ENCODE peak calls at places on chromosomes 13 and 19, in four cellular contexts. One of them, this sample, is unnamed.

GRCh38 chr13:37954191-37954590 is 84.6 kb upstream of the TRPC4 start:
- DNase-seq in IMR-90: no peak
- DNase-seq in fibroblast of the aortic adventitia: no peak
- DNase-seq in mucosa of descending colon: no peak
- DNase-seq in this sample: no peak

GRCh38 chr19:38229585-38230073 is 5.6 kb upstream of the DPF1 start:
- DNase-seq in IMR-90: peak; percentile 91
- DNase-seq in fibroblast of the aortic adventitia: peak; percentile 79
- DNase-seq in mucosa of descending colon: peak; percentile 55
- DNase-seq in this sample: peak; percentile 90

GRCh38 chr13:79829880-79830279 is 348.9 kb downstream of the NDFIP2 start:
- DNase-seq in IMR-90: no peak
- DNase-seq in fibroblast of the aortic adventitia: no peak
- DNase-seq in mucosa of descending colon: no peak
- DNase-seq in this sample: no peak

GRCh38 chr19:16824658-16825311 is 4.4 kb upstream of the SIN3B start:
- DNase-seq in IMR-90: peak; percentile 51
- DNase-seq in fibroblast of the aortic adventitia: peak; percentile 35
- DNase-seq in mucosa of descending colon: no peak
- DNase-seq in this sample: peak; percentile 49

GRCh38 chr13:44747179-44747578 is 171.0 kb upstream of the TSC22D1 start:
- DNase-seq in IMR-90: no peak
- DNase-seq in fibroblast of the aortic adventitia: no peak
- DNase-seq in mucosa of descending colon: no peak
- DNase-seq in this sample: no peak

GRCh38 chr13:48072787-48073186 is 22.1 kb downstream of the MED4 start:
- DNase-seq in IMR-90: no peak
- DNase-seq in fibroblast of the aortic adventitia: no peak
- DNase-seq in mucosa of descending colon: no peak
- DNase-seq in this sample: no peak

GRCh38 chr19:2887391-2887914 is 13.3 kb upstream of the ZNF57 start:
- DNase-seq in IMR-90: peak; percentile 61
- DNase-seq in fibroblast of the aortic adventitia: peak; percentile 86
- DNase-seq in mucosa of descending colon: no peak
- DNase-seq in this sample: peak; percentile 77

GRCh38 chr13:45500492-45501174 is 35.9 kb downstream of the COG3 start:
- DNase-seq in IMR-90: peak; percentile 96
- DNase-seq in fibroblast of the aortic adventitia: peak; percentile 91
- DNase-seq in mucosa of descending colon: no peak
- DNase-seq in this sample: peak; percentile 90

GRCh38 chr19:7863157-7863970 is 10.8 kb downstream of the PRR36 start:
- DNase-seq in IMR-90: no peak
- DNase-seq in fibroblast of the aortic adventitia: no peak
- DNase-seq in mucosa of descending colon: peak; percentile 56
- DNase-seq in this sample: no peak

GRCh38 chr19:45638930-45639729 is at the start of gene EML2:
- DNase-seq in IMR-90: no peak
- DNase-seq in fibroblast of the aortic adventitia: no peak
- DNase-seq in mucosa of descending colon: peak; percentile 86
- DNase-seq in this sample: peak; percentile 38

GRCh38 chr13:21917046-21918010 is 246.5 kb downstream of the FGF9 start:
- DNase-seq in IMR-90: peak; percentile 19
- DNase-seq in fibroblast of the aortic adventitia: no peak
- DNase-seq in mucosa of descending colon: no peak
- DNase-seq in this sample: no peak

GRCh38 chr19:23665651-23666410 is 21.2 kb downstream of the ZNF675 start:
- DNase-seq in IMR-90: no peak
- DNase-seq in fibroblast of the aortic adventitia: no peak
- DNase-seq in mucosa of descending colon: no peak
- DNase-seq in this sample: no peak

GRCh38 chr19:56108447-56109195 is 12.5 kb downstream of the ZNF787 start:
- DNase-seq in IMR-90: peak; percentile 12
- DNase-seq in fibroblast of the aortic adventitia: peak; percentile 59
- DNase-seq in mucosa of descending colon: no peak
- DNase-seq in this sample: peak; percentile 29

GRCh38 chr13:25939961-25940687 is 111.7 kb downstream of the SHISA2 start:
- DNase-seq in IMR-90: no peak
- DNase-seq in fibroblast of the aortic adventitia: no peak
- DNase-seq in mucosa of descending colon: no peak
- DNase-seq in this sample: no peak

GRCh38 chr13:54611400-54611799 is 1582.8 kb downstream of the OLFM4 start:
- DNase-seq in IMR-90: no peak
- DNase-seq in fibroblast of the aortic adventitia: no peak
- DNase-seq in mucosa of descending colon: no peak
- DNase-seq in this sample: no peak

GRCh38 chr19:6041071-6041470 is 63.1 kb upstream of the RANBP3 start:
- DNase-seq in IMR-90: no peak
- DNase-seq in fibroblast of the aortic adventitia: no peak
- DNase-seq in mucosa of descending colon: no peak
- DNase-seq in this sample: no peak

GRCh38 chr19:6066661-6067646 is 43.3 kb downstream of the RFX2 start:
- DNase-seq in IMR-90: peak; percentile 86
- DNase-seq in fibroblast of the aortic adventitia: peak; percentile 95
- DNase-seq in mucosa of descending colon: peak; percentile 84
- DNase-seq in this sample: peak; percentile 99

GRCh38 chr19:19539738-19540703 is 2.0 kb downstream of the CILP2 start:
- DNase-seq in IMR-90: peak; percentile 46
- DNase-seq in fibroblast of the aortic adventitia: no peak
- DNase-seq in mucosa of descending colon: peak; percentile 84
- DNase-seq in this sample: peak; percentile 50

GRCh38 chr13:110216403-110217041 is 90.4 kb downstream of the COL4A1 start:
- DNase-seq in IMR-90: peak; percentile 78
- DNase-seq in fibroblast of the aortic adventitia: peak; percentile 81
- DNase-seq in mucosa of descending colon: no peak
- DNase-seq in this sample: peak; percentile 88

GRCh38 chr13:36323408-36323807 is 22.8 kb downstream of the SPART start:
- DNase-seq in IMR-90: no peak
- DNase-seq in fibroblast of the aortic adventitia: no peak
- DNase-seq in mucosa of descending colon: no peak
- DNase-seq in this sample: no peak

GRCh38 chr13:19173752-19174151 is 7.9 kb downstream of the TUBA3C start:
- DNase-seq in IMR-90: no peak
- DNase-seq in fibroblast of the aortic adventitia: no peak
- DNase-seq in mucosa of descending colon: no peak
- DNase-seq in this sample: no peak

GRCh38 chr19:19115954-19116353 is 22.3 kb downstream of the TMEM161A start:
- DNase-seq in IMR-90: no peak
- DNase-seq in fibroblast of the aortic adventitia: peak; percentile 8
- DNase-seq in mucosa of descending colon: peak; percentile 62
- DNase-seq in this sample: peak; percentile 22

GRCh38 chr19:14410775-14411134 is 8.4 kb downstream of the DDX39A start:
- DNase-seq in IMR-90: no peak
- DNase-seq in fibroblast of the aortic adventitia: no peak
- DNase-seq in mucosa of descending colon: no peak
- DNase-seq in this sample: no peak

GRCh38 chr19:41993612-41994483 is at the start of gene ATP1A3:
- DNase-seq in IMR-90: peak; percentile 21
- DNase-seq in fibroblast of the aortic adventitia: peak; percentile 38
- DNase-seq in mucosa of descending colon: peak; percentile 68
- DNase-seq in this sample: peak; percentile 25
- H3K4me3 ChIP-seq in IMR-90: peak within 1 kb of the TSS; percentile 16
- H3K4me3 ChIP-seq in fibroblast of the aortic adventitia: peak within 1 kb of the TSS; percentile 39
- H3K4me3 ChIP-seq in mucosa of descending colon: no peak within 1 kb of the TSS
- H3K4me3 ChIP-seq in this sample: no peak within 1 kb of the TSS

GRCh38 chr19:40302224-40303011 is 17.3 kb upstream of the AKT2 start:
- DNase-seq in IMR-90: no peak
- DNase-seq in fibroblast of the aortic adventitia: no peak
- DNase-seq in mucosa of descending colon: no peak
- DNase-seq in this sample: no peak

GRCh38 chr19:40304306-40304705 is 19.2 kb upstream of the AKT2 start:
- DNase-seq in IMR-90: no peak
- DNase-seq in fibroblast of the aortic adventitia: no peak
- DNase-seq in mucosa of descending colon: no peak
- DNase-seq in this sample: peak; percentile 18

GRCh38 chr19:40303765-40304164 is 18.6 kb upstream of the AKT2 start:
- DNase-seq in IMR-90: no peak
- DNase-seq in fibroblast of the aortic adventitia: no peak
- DNase-seq in mucosa of descending colon: no peak
- DNase-seq in this sample: no peak

GRCh38 chr19:40309666-40310065 is 24.5 kb upstream of the AKT2 start:
- DNase-seq in IMR-90: no peak
- DNase-seq in fibroblast of the aortic adventitia: no peak
- DNase-seq in mucosa of descending colon: no peak
- DNase-seq in this sample: no peak

GRCh38 chr19:40305403-40305802 is 20.3 kb upstream of the AKT2 start:
- DNase-seq in IMR-90: peak; percentile 90
- DNase-seq in fibroblast of the aortic adventitia: peak; percentile 92
- DNase-seq in mucosa of descending colon: peak; percentile 66
- DNase-seq in this sample: peak; percentile 95
- TF ChIP-seq CTCF in IMR-90: peak; percentile 90
- TF ChIP-seq CTCF in fibroblast of the aortic adventitia: peak; percentile 73
- TF ChIP-seq CTCF in mucosa of descending colon: peak; percentile 56
- TF ChIP-seq CTCF in this sample: peak; percentile 56

DNA sequence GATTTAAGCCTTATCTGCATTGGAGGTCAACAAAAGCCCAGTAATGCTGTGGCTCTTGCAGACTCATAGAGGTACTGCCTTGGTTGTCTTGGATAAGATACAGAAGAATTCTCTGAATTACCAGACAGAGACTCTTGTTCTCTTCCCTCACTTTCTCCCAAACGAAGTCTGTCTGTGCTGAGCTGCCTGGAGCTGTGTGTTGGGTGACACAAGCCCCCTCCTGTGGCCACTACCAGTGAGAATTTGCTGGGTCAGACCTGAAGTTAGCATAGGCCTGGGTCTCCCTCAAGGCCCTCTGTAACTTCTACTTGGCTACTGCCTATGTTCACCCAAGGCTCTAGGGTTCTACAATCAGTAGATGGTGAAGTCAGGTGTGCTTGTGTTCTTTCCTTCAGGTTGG is 413.0 kb downstream of the PCDH20 start:
- DNase-seq in IMR-90: no peak
- DNase-seq in fibroblast of the aortic adventitia: no peak
- DNase-seq in mucosa of descending colon: no peak
- DNase-seq in this sample: no peak
- H3K4me3 ChIP-seq in IMR-90: no peak overlapping the region
- H3K4me3 ChIP-seq in fibroblast of the aortic adventitia: no peak overlapping the region
- H3K4me3 ChIP-seq in mucosa of descending colon: no peak overlapping the region
- H3K4me3 ChIP-seq in this sample: no peak overlapping the region

DNA sequence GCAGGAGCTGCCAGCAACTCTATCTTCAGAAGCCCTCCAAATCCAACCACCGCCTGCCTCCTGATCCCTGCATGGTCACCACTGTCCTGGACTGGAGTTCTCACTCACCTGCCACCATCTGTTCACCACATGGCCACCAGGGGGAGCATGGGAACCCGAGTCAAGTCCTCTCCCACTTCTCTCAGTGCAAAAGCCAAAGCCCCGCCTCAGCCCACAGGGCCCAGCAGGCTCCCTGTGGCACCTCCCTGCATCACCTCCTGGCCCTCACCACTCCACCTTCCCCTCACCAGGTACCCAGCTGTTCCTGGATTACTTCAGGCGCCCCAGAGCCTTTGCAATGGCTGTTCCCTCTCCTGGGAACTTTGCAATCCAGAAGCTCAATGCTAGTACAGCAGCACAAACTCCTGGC is 5.3 kb downstream of the DHPS start:
- DNase-seq in IMR-90: peak; percentile 66
- DNase-seq in fibroblast of the aortic adventitia: peak; percentile 71
- DNase-seq in mucosa of descending colon: peak; percentile 88
- DNase-seq in this sample: peak; percentile 84
- TF ChIP-seq CTCF in IMR-90: peak; percentile 75
- TF ChIP-seq CTCF in fibroblast of the aortic adventitia: peak; percentile 93
- TF ChIP-seq CTCF in mucosa of descending colon: peak; percentile 63
- TF ChIP-seq CTCF in this sample: peak; percentile 88

GRCh38 chr19:47158879-47159509 is 28.4 kb downstream of the SAE1 start:
- DNase-seq in IMR-90: peak; percentile 15
- DNase-seq in fibroblast of the aortic adventitia: no peak
- DNase-seq in mucosa of descending colon: no peak
- DNase-seq in this sample: peak; percentile 32
- H3K4me3 ChIP-seq in IMR-90: no peak overlapping the region
- H3K4me3 ChIP-seq in fibroblast of the aortic adventitia: no peak overlapping the region
- H3K4me3 ChIP-seq in mucosa of descending colon: no peak overlapping the region
- H3K4me3 ChIP-seq in this sample: no peak overlapping the region

DNA sequence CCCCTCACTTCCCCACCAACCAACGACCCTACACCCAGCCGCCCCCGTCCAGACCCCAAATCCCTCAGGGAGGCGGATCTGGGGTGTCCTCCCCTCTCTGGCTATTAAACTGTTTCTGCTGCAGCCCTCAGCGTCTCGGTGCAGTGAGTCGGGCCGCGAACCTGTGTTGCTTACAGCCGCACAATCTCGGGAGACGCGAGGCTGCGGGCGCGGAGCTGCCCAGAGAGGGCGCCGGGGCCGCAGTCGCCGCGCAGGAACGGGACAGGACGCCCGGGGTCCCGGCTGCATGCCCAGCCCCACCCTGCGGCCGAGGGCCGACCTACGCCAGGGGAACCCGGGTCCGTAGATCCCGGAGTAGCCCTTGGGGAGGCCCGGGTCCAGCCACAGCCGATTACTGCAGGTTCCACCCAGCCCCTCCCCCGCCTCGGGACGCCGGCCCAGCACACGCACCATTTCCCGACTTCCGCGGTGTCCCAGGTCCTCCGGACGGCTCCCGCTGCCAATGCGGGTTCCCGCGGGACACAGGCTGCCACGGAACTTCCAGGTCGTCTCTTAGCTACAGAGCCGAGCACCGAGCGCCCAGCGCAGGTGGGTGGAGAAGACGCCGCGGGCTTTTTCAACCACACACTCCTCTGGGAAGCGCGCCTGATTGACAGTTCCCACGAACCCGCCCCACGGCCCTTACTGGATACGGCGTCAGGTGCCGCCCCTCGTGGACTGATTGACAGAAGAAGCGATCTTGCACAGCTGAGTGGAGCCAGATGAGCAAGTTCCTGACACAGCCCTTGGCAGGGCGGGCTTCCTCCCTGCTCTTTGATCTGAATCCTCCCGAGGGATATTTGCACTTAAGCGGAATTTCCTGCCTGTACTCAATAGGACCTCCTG is at the start of gene ZNF799:
- DNase-seq in IMR-90: peak; percentile 95
- DNase-seq in fibroblast of the aortic adventitia: peak; percentile 95
- DNase-seq in mucosa of descending colon: peak; percentile 98
- DNase-seq in this sample: peak; percentile 98
- TF ChIP-seq CTCF in IMR-90: peak; percentile 3
- TF ChIP-seq CTCF in fibroblast of the aortic adventitia: no peak
- TF ChIP-seq CTCF in mucosa of descending colon: no peak
- TF ChIP-seq CTCF in this sample: no peak

This sample was measured in cardiac fibroblast.